ENCODE peak calls at places on chromosomes 6 and 20, in ten cellular contexts. One of them, this sample, is unnamed.

GRCh38 chr6:1129141-1129540 is 182.8 kb upstream of the FOXQ1 start:
- DNase-seq in stomach: no peak
- DNase-seq in AG04450: no peak
- DNase-seq in RWPE2: no peak
- DNase-seq in right lobe of liver: no peak
- DNase-seq in CD4-positive, alpha-beta T cell: no peak
- DNase-seq in Peyer's patch: no peak
- DNase-seq in mucosa of descending colon: no peak
- DNase-seq in heart right ventricle: peak; percentile 55
- DNase-seq in uterus: no peak
- DNase-seq in this sample: no peak

GRCh38 chr20:39825950-39826349 is 863.1 kb downstream of the MAFB start:
- DNase-seq in stomach: no peak
- DNase-seq in AG04450: no peak
- DNase-seq in RWPE2: no peak
- DNase-seq in right lobe of liver: no peak
- DNase-seq in CD4-positive, alpha-beta T cell: no peak
- DNase-seq in Peyer's patch: no peak
- DNase-seq in mucosa of descending colon: no peak
- DNase-seq in heart right ventricle: no peak
- DNase-seq in uterus: no peak
- DNase-seq in this sample: no peak

GRCh38 chr20:5024103-5024502 is 22.8 kb upstream of the SLC23A2 start:
- DNase-seq in stomach: no peak
- DNase-seq in AG04450: no peak
- DNase-seq in RWPE2: no peak
- DNase-seq in right lobe of liver: no peak
- DNase-seq in CD4-positive, alpha-beta T cell: no peak
- DNase-seq in Peyer's patch: no peak
- DNase-seq in mucosa of descending colon: no peak
- DNase-seq in heart right ventricle: no peak
- DNase-seq in uterus: no peak
- DNase-seq in this sample: no peak

GRCh38 chr6:29005183-29005885 is at the start of gene ZNF311:
- DNase-seq in stomach: peak; percentile 47
- DNase-seq in AG04450: no peak
- DNase-seq in RWPE2: no peak
- DNase-seq in right lobe of liver: no peak
- DNase-seq in CD4-positive, alpha-beta T cell: peak; percentile 22
- DNase-seq in Peyer's patch: no peak
- DNase-seq in mucosa of descending colon: peak; percentile 71
- DNase-seq in heart right ventricle: peak; percentile 63
- DNase-seq in uterus: peak; percentile 56
- DNase-seq in this sample: no peak

GRCh38 chr6:71967436-71967835 is 81.1 kb downstream of the RIMS1 start:
- DNase-seq in stomach: no peak
- DNase-seq in AG04450: no peak
- DNase-seq in RWPE2: no peak
- DNase-seq in right lobe of liver: no peak
- DNase-seq in CD4-positive, alpha-beta T cell: no peak
- DNase-seq in Peyer's patch: no peak
- DNase-seq in mucosa of descending colon: no peak
- DNase-seq in heart right ventricle: no peak
- DNase-seq in uterus: no peak
- DNase-seq in this sample: no peak

GRCh38 chr20:23626040-23626620 is 11.6 kb downstream of the CST3 start:
- DNase-seq in stomach: peak; percentile 55
- DNase-seq in AG04450: no peak
- DNase-seq in RWPE2: peak; percentile 73
- DNase-seq in right lobe of liver: no peak
- DNase-seq in CD4-positive, alpha-beta T cell: no peak
- DNase-seq in Peyer's patch: no peak
- DNase-seq in mucosa of descending colon: peak; percentile 68
- DNase-seq in heart right ventricle: no peak
- DNase-seq in uterus: no peak
- DNase-seq in this sample: no peak

GRCh38 chr6:166650824-166651223 is 23.8 kb upstream of the RPS6KA2 start:
- DNase-seq in stomach: no peak
- DNase-seq in AG04450: no peak
- DNase-seq in RWPE2: no peak
- DNase-seq in right lobe of liver: no peak
- DNase-seq in CD4-positive, alpha-beta T cell: no peak
- DNase-seq in Peyer's patch: no peak
- DNase-seq in mucosa of descending colon: no peak
- DNase-seq in heart right ventricle: no peak
- DNase-seq in uterus: no peak
- DNase-seq in this sample: no peak

GRCh38 chr6:56714982-56715456 is 72.3 kb upstream of the DST start:
- DNase-seq in stomach: no peak
- DNase-seq in AG04450: no peak
- DNase-seq in RWPE2: peak; percentile 81
- DNase-seq in right lobe of liver: no peak
- DNase-seq in CD4-positive, alpha-beta T cell: no peak
- DNase-seq in Peyer's patch: no peak
- DNase-seq in mucosa of descending colon: no peak
- DNase-seq in heart right ventricle: no peak
- DNase-seq in uterus: no peak
- DNase-seq in this sample: no peak

GRCh38 chr6:12099623-12100022 is 87.5 kb downstream of the HIVEP1 start:
- DNase-seq in stomach: no peak
- DNase-seq in AG04450: no peak
- DNase-seq in RWPE2: no peak
- DNase-seq in right lobe of liver: no peak
- DNase-seq in CD4-positive, alpha-beta T cell: no peak
- DNase-seq in Peyer's patch: no peak
- DNase-seq in mucosa of descending colon: no peak
- DNase-seq in heart right ventricle: no peak
- DNase-seq in uterus: no peak
- DNase-seq in this sample: no peak

GRCh38 chr6:116108836-116109235 is 8.2 kb downstream of the NT5DC1 start:
- DNase-seq in stomach: no peak
- DNase-seq in AG04450: no peak
- DNase-seq in RWPE2: no peak
- DNase-seq in right lobe of liver: no peak
- DNase-seq in CD4-positive, alpha-beta T cell: no peak
- DNase-seq in Peyer's patch: no peak
- DNase-seq in mucosa of descending colon: no peak
- DNase-seq in heart right ventricle: no peak
- DNase-seq in uterus: no peak
- DNase-seq in this sample: no peak

GRCh38 chr20:10309326-10309725 is 90.7 kb downstream of the SNAP25 start:
- DNase-seq in stomach: no peak
- DNase-seq in AG04450: peak; percentile 83
- DNase-seq in RWPE2: no peak
- DNase-seq in right lobe of liver: no peak
- DNase-seq in CD4-positive, alpha-beta T cell: no peak
- DNase-seq in Peyer's patch: no peak
- DNase-seq in mucosa of descending colon: no peak
- DNase-seq in heart right ventricle: no peak
- DNase-seq in uterus: no peak
- DNase-seq in this sample: no peak

GRCh38 chr6:146543211-146543939 is at the start of gene RAB32:
- DNase-seq in stomach: peak; percentile 94
- DNase-seq in AG04450: peak; percentile 84
- DNase-seq in RWPE2: peak; percentile 89
- DNase-seq in right lobe of liver: peak; percentile 98
- DNase-seq in CD4-positive, alpha-beta T cell: no peak
- DNase-seq in Peyer's patch: peak; percentile 29
- DNase-seq in mucosa of descending colon: peak; percentile 90
- DNase-seq in heart right ventricle: peak; percentile 93
- DNase-seq in uterus: peak; percentile 90
- DNase-seq in this sample: no peak

GRCh38 chr6:11700118-11700718 is 78.4 kb downstream of the ADTRP start:
- DNase-seq in stomach: no peak
- DNase-seq in AG04450: no peak
- DNase-seq in RWPE2: no peak
- DNase-seq in right lobe of liver: no peak
- DNase-seq in CD4-positive, alpha-beta T cell: no peak
- DNase-seq in Peyer's patch: no peak
- DNase-seq in mucosa of descending colon: peak; percentile 71
- DNase-seq in heart right ventricle: no peak
- DNase-seq in uterus: no peak
- DNase-seq in this sample: no peak

GRCh38 chr20:54133434-54134427 is 40.1 kb downstream of the CYP24A1 start:
- DNase-seq in stomach: no peak
- DNase-seq in AG04450: no peak
- DNase-seq in RWPE2: no peak
- DNase-seq in right lobe of liver: no peak
- DNase-seq in CD4-positive, alpha-beta T cell: no peak
- DNase-seq in Peyer's patch: no peak
- DNase-seq in mucosa of descending colon: peak; percentile 56
- DNase-seq in heart right ventricle: no peak
- DNase-seq in uterus: no peak
- DNase-seq in this sample: no peak

GRCh38 chr6:15792842-15793241 is 130.0 kb upstream of the DTNBP1 start:
- DNase-seq in stomach: no peak
- DNase-seq in AG04450: no peak
- DNase-seq in RWPE2: no peak
- DNase-seq in right lobe of liver: no peak
- DNase-seq in CD4-positive, alpha-beta T cell: no peak
- DNase-seq in Peyer's patch: no peak
- DNase-seq in mucosa of descending colon: no peak
- DNase-seq in heart right ventricle: no peak
- DNase-seq in uterus: no peak
- DNase-seq in this sample: no peak
- H3K9me3 ChIP-seq in stomach: peaks cover 4% of the 10 kb centered on the region
- H3K9me3 ChIP-seq in AG04450: no peaks in the 10 kb centered on the region
- H3K9me3 ChIP-seq in RWPE2: no peaks in the 10 kb centered on the region
- H3K9me3 ChIP-seq in right lobe of liver: no peaks in the 10 kb centered on the region
- H3K9me3 ChIP-seq in CD4-positive, alpha-beta T cell: peaks cover 3% of the 10 kb centered on the region
- H3K9me3 ChIP-seq in Peyer's patch: no peaks in the 10 kb centered on the region
- H3K9me3 ChIP-seq in mucosa of descending colon: peaks cover 2% of the 10 kb centered on the region
- H3K9me3 ChIP-seq in heart right ventricle: no peaks in the 10 kb centered on the region
- H3K9me3 ChIP-seq in uterus: no peaks in the 10 kb centered on the region
- H3K9me3 ChIP-seq in this sample: peaks cover 3% of the 10 kb centered on the region

GRCh38 chr6:23311211-23311610 is 741.8 kb downstream of the HDGFL1 start:
- DNase-seq in stomach: no peak
- DNase-seq in AG04450: no peak
- DNase-seq in RWPE2: no peak
- DNase-seq in right lobe of liver: no peak
- DNase-seq in CD4-positive, alpha-beta T cell: no peak
- DNase-seq in Peyer's patch: no peak
- DNase-seq in mucosa of descending colon: no peak
- DNase-seq in heart right ventricle: no peak
- DNase-seq in uterus: no peak
- DNase-seq in this sample: no peak

GRCh38 chr6:23320588-23320987 is 751.2 kb downstream of the HDGFL1 start:
- DNase-seq in stomach: no peak
- DNase-seq in AG04450: no peak
- DNase-seq in RWPE2: no peak
- DNase-seq in right lobe of liver: no peak
- DNase-seq in CD4-positive, alpha-beta T cell: no peak
- DNase-seq in Peyer's patch: no peak
- DNase-seq in mucosa of descending colon: no peak
- DNase-seq in heart right ventricle: no peak
- DNase-seq in uterus: no peak
- DNase-seq in this sample: no peak

GRCh38 chr6:23319560-23319959 is 750.2 kb downstream of the HDGFL1 start:
- DNase-seq in stomach: no peak
- DNase-seq in AG04450: no peak
- DNase-seq in RWPE2: no peak
- DNase-seq in right lobe of liver: no peak
- DNase-seq in CD4-positive, alpha-beta T cell: no peak
- DNase-seq in Peyer's patch: no peak
- DNase-seq in mucosa of descending colon: no peak
- DNase-seq in heart right ventricle: no peak
- DNase-seq in uterus: no peak
- DNase-seq in this sample: no peak

GRCh38 chr6:23316131-23316530 is 746.8 kb downstream of the HDGFL1 start:
- DNase-seq in stomach: no peak
- DNase-seq in AG04450: no peak
- DNase-seq in RWPE2: no peak
- DNase-seq in right lobe of liver: no peak
- DNase-seq in CD4-positive, alpha-beta T cell: no peak
- DNase-seq in Peyer's patch: no peak
- DNase-seq in mucosa of descending colon: no peak
- DNase-seq in heart right ventricle: no peak
- DNase-seq in uterus: no peak
- DNase-seq in this sample: no peak
- H3K9me3 ChIP-seq in stomach: no peaks in the 10 kb centered on the region
- H3K9me3 ChIP-seq in AG04450: no peaks in the 10 kb centered on the region
- H3K9me3 ChIP-seq in RWPE2: no peaks in the 10 kb centered on the region
- H3K9me3 ChIP-seq in right lobe of liver: no peaks in the 10 kb centered on the region
- H3K9me3 ChIP-seq in CD4-positive, alpha-beta T cell: no peaks in the 10 kb centered on the region
- H3K9me3 ChIP-seq in Peyer's patch: no peaks in the 10 kb centered on the region
- H3K9me3 ChIP-seq in mucosa of descending colon: no peaks in the 10 kb centered on the region
- H3K9me3 ChIP-seq in heart right ventricle: no peaks in the 10 kb centered on the region
- H3K9me3 ChIP-seq in uterus: no peaks in the 10 kb centered on the region
- H3K9me3 ChIP-seq in this sample: no peaks in the 10 kb centered on the region

GRCh38 chr20:59740621-59741020 is 136.3 kb downstream of the PHACTR3 start:
- DNase-seq in stomach: no peak
- DNase-seq in AG04450: no peak
- DNase-seq in RWPE2: no peak
- DNase-seq in right lobe of liver: no peak
- DNase-seq in CD4-positive, alpha-beta T cell: no peak
- DNase-seq in Peyer's patch: no peak
- DNase-seq in mucosa of descending colon: no peak
- DNase-seq in heart right ventricle: no peak
- DNase-seq in uterus: no peak
- DNase-seq in this sample: no peak
- H3K9me3 ChIP-seq in stomach: no peaks in the 10 kb centered on the region
- H3K9me3 ChIP-seq in AG04450: peaks cover 52% of the 10 kb centered on the region
- H3K9me3 ChIP-seq in RWPE2: no peaks in the 10 kb centered on the region
- H3K9me3 ChIP-seq in right lobe of liver: no peaks in the 10 kb centered on the region
- H3K9me3 ChIP-seq in CD4-positive, alpha-beta T cell: no peaks in the 10 kb centered on the region
- H3K9me3 ChIP-seq in Peyer's patch: no peaks in the 10 kb centered on the region
- H3K9me3 ChIP-seq in mucosa of descending colon: no peaks in the 10 kb centered on the region
- H3K9me3 ChIP-seq in heart right ventricle: no peaks in the 10 kb centered on the region
- H3K9me3 ChIP-seq in uterus: no peaks in the 10 kb centered on the region
- H3K9me3 ChIP-seq in this sample: no peaks in the 10 kb centered on the region

GRCh38 chr20:46364670-46365482 is 41.5 kb downstream of the ELMO2 start:
- DNase-seq in stomach: no peak
- DNase-seq in AG04450: no peak
- DNase-seq in RWPE2: no peak
- DNase-seq in right lobe of liver: no peak
- DNase-seq in CD4-positive, alpha-beta T cell: no peak
- DNase-seq in Peyer's patch: no peak
- DNase-seq in mucosa of descending colon: no peak
- DNase-seq in heart right ventricle: no peak
- DNase-seq in uterus: no peak
- DNase-seq in this sample: no peak

GRCh38 chr20:46367234-46367633 is 39.2 kb downstream of the ELMO2 start:
- DNase-seq in stomach: no peak
- DNase-seq in AG04450: no peak
- DNase-seq in RWPE2: no peak
- DNase-seq in right lobe of liver: no peak
- DNase-seq in CD4-positive, alpha-beta T cell: no peak
- DNase-seq in Peyer's patch: no peak
- DNase-seq in mucosa of descending colon: no peak
- DNase-seq in heart right ventricle: no peak
- DNase-seq in uterus: no peak
- DNase-seq in this sample: no peak

GRCh38 chr20:46367967-46368901 is 38.2 kb downstream of the ELMO2 start:
- DNase-seq in stomach: no peak
- DNase-seq in AG04450: no peak
- DNase-seq in RWPE2: no peak
- DNase-seq in right lobe of liver: no peak
- DNase-seq in CD4-positive, alpha-beta T cell: no peak
- DNase-seq in Peyer's patch: no peak
- DNase-seq in mucosa of descending colon: no peak
- DNase-seq in heart right ventricle: no peak
- DNase-seq in uterus: no peak
- DNase-seq in this sample: no peak

GRCh38 chr20:46365483-46366215 is 40.8 kb downstream of the ELMO2 start:
- DNase-seq in stomach: no peak
- DNase-seq in AG04450: no peak
- DNase-seq in RWPE2: no peak
- DNase-seq in right lobe of liver: no peak
- DNase-seq in CD4-positive, alpha-beta T cell: no peak
- DNase-seq in Peyer's patch: no peak
- DNase-seq in mucosa of descending colon: no peak
- DNase-seq in heart right ventricle: no peak
- DNase-seq in uterus: no peak
- DNase-seq in this sample: no peak

GRCh38 chr20:46366826-46367225 is 39.6 kb downstream of the ELMO2 start:
- DNase-seq in stomach: no peak
- DNase-seq in AG04450: no peak
- DNase-seq in RWPE2: no peak
- DNase-seq in right lobe of liver: no peak
- DNase-seq in CD4-positive, alpha-beta T cell: no peak
- DNase-seq in Peyer's patch: no peak
- DNase-seq in mucosa of descending colon: no peak
- DNase-seq in heart right ventricle: no peak
- DNase-seq in uterus: no peak
- DNase-seq in this sample: no peak
- H3K9me3 ChIP-seq in stomach: no peaks in the 10 kb centered on the region
- H3K9me3 ChIP-seq in AG04450: peaks cover 3% of the 10 kb centered on the region
- H3K9me3 ChIP-seq in RWPE2: no peaks in the 10 kb centered on the region
- H3K9me3 ChIP-seq in right lobe of liver: no peaks in the 10 kb centered on the region
- H3K9me3 ChIP-seq in CD4-positive, alpha-beta T cell: no peaks in the 10 kb centered on the region
- H3K9me3 ChIP-seq in Peyer's patch: no peaks in the 10 kb centered on the region
- H3K9me3 ChIP-seq in mucosa of descending colon: no peaks in the 10 kb centered on the region
- H3K9me3 ChIP-seq in heart right ventricle: no peaks in the 10 kb centered on the region
- H3K9me3 ChIP-seq in uterus: no peaks in the 10 kb centered on the region
- H3K9me3 ChIP-seq in this sample: no peaks in the 10 kb centered on the region

This sample was measured in T-helper 17 cell.